ENCODE peak calls at places on chromosomes 12 and 14, in eight cellular contexts. One of them, this sample, is unnamed.

GRCh38 chr14:49686425-49686824 is 1.6 kb downstream of the POLE2 start:
- DNase-seq in tibial nerve: no peak
- DNase-seq in stomach: no peak
- DNase-seq in gastrocnemius medialis: no peak
- DNase-seq in sigmoid colon: no peak
- DNase-seq in A549: no peak
- DNase-seq in breast epithelium: no peak
- DNase-seq in body of pancreas: no peak
- DNase-seq in this sample: no peak

GRCh38 chr14:68770553-68771286 is 22.1 kb downstream of the ZFP36L1 start:
- DNase-seq in gastrocnemius medialis: peak
- DNase-seq in tibial nerve: no peak
- DNase-seq in breast epithelium: no peak
- DNase-seq in sigmoid colon: no peak
- DNase-seq in stomach: no peak
- DNase-seq in A549: no peak
- DNase-seq in body of pancreas: no peak
- DNase-seq in this sample: no peak

GRCh38 chr14:22263961-22264360 is 325.1 kb downstream of the DAD1 start:
- DNase-seq in sigmoid colon: no peak
- DNase-seq in tibial nerve: no peak
- DNase-seq in gastrocnemius medialis: no peak
- DNase-seq in breast epithelium: no peak
- DNase-seq in stomach: no peak
- DNase-seq in body of pancreas: no peak
- DNase-seq in A549: no peak
- DNase-seq in this sample: no peak

GRCh38 chr12:52310622-52311281 is 10.4 kb downstream of the KRT83 start:
- DNase-seq in tibial nerve: no peak
- DNase-seq in body of pancreas: no peak
- DNase-seq in sigmoid colon: no peak
- DNase-seq in stomach: no peak
- DNase-seq in A549: no peak
- DNase-seq in gastrocnemius medialis: no peak
- DNase-seq in breast epithelium: no peak
- DNase-seq in this sample: no peak

GRCh38 chr12:113762849-113763816 is 203.0 kb downstream of the RBM19 start:
- DNase-seq in gastrocnemius medialis: no peak
- DNase-seq in sigmoid colon: no peak
- DNase-seq in tibial nerve: no peak
- DNase-seq in stomach: no peak
- DNase-seq in body of pancreas: no peak
- DNase-seq in A549: no peak
- DNase-seq in breast epithelium: no peak
- DNase-seq in this sample: no peak

GRCh38 chr14:96660667-96661066 is 136.5 kb upstream of the VRK1 start:
- DNase-seq in stomach: no peak
- DNase-seq in sigmoid colon: no peak
- DNase-seq in body of pancreas: no peak
- DNase-seq in breast epithelium: no peak
- DNase-seq in A549: no peak
- DNase-seq in gastrocnemius medialis: no peak
- DNase-seq in tibial nerve: no peak
- DNase-seq in this sample: no peak

GRCh38 chr12:46556105-46556559 is 183.6 kb upstream of the SLC38A2 start:
- DNase-seq in sigmoid colon: no peak
- DNase-seq in breast epithelium: no peak
- DNase-seq in gastrocnemius medialis: no peak
- DNase-seq in body of pancreas: no peak
- DNase-seq in stomach: no peak
- DNase-seq in tibial nerve: no peak
- DNase-seq in A549: peak
- DNase-seq in this sample: no peak

GRCh38 chr12:2244013-2244861 is 191.4 kb downstream of the CACNA1C start:
- DNase-seq in breast epithelium: no peak
- DNase-seq in body of pancreas: no peak
- DNase-seq in gastrocnemius medialis: no peak
- DNase-seq in A549: no peak
- DNase-seq in tibial nerve: no peak
- DNase-seq in stomach: no peak
- DNase-seq in sigmoid colon: peak
- DNase-seq in this sample: peak

GRCh38 chr12:79925492-79925891 is 9.4 kb downstream of the PPP1R12A start:
- DNase-seq in breast epithelium: no peak
- DNase-seq in A549: no peak
- DNase-seq in tibial nerve: no peak
- DNase-seq in sigmoid colon: no peak
- DNase-seq in gastrocnemius medialis: no peak
- DNase-seq in body of pancreas: no peak
- DNase-seq in stomach: no peak
- DNase-seq in this sample: no peak

GRCh38 chr14:56998728-56999127 is 188.4 kb upstream of the OTX2 start:
- DNase-seq in breast epithelium: no peak
- DNase-seq in A549: no peak
- DNase-seq in tibial nerve: no peak
- DNase-seq in sigmoid colon: no peak
- DNase-seq in body of pancreas: no peak
- DNase-seq in gastrocnemius medialis: no peak
- DNase-seq in stomach: no peak
- DNase-seq in this sample: no peak

GRCh38 chr14:22837750-22838538 is 1.6 kb downstream of the MMP14 start:
- DNase-seq in breast epithelium: no peak
- DNase-seq in A549: no peak
- DNase-seq in sigmoid colon: peak
- DNase-seq in tibial nerve: peak
- DNase-seq in body of pancreas: peak
- DNase-seq in stomach: no peak
- DNase-seq in gastrocnemius medialis: peak
- DNase-seq in this sample: peak

GRCh38 chr12:60035835-60036234 is 440.0 kb downstream of the SLC16A7 start:
- DNase-seq in breast epithelium: no peak
- DNase-seq in body of pancreas: no peak
- DNase-seq in A549: no peak
- DNase-seq in tibial nerve: no peak
- DNase-seq in stomach: no peak
- DNase-seq in gastrocnemius medialis: no peak
- DNase-seq in sigmoid colon: no peak
- DNase-seq in this sample: no peak

GRCh38 chr12:123801573-123802178 is 39.6 kb downstream of the DNAH10 start:
- DNase-seq in body of pancreas: no peak
- DNase-seq in sigmoid colon: no peak
- DNase-seq in A549: peak
- DNase-seq in breast epithelium: no peak
- DNase-seq in gastrocnemius medialis: no peak
- DNase-seq in stomach: no peak
- DNase-seq in tibial nerve: no peak
- DNase-seq in this sample: no peak

GRCh38 chr12:510071-510825 is 50.5 kb downstream of the B4GALNT3 start:
- DNase-seq in A549: no peak
- DNase-seq in tibial nerve: no peak
- DNase-seq in breast epithelium: no peak
- DNase-seq in body of pancreas: peak
- DNase-seq in stomach: peak
- DNase-seq in gastrocnemius medialis: no peak
- DNase-seq in sigmoid colon: no peak
- DNase-seq in this sample: no peak

GRCh38 chr12:32988982-32989381 is 92.4 kb upstream of the PKP2 start:
- DNase-seq in tibial nerve: no peak
- DNase-seq in stomach: no peak
- DNase-seq in body of pancreas: no peak
- DNase-seq in gastrocnemius medialis: no peak
- DNase-seq in A549: no peak
- DNase-seq in breast epithelium: no peak
- DNase-seq in sigmoid colon: no peak
- DNase-seq in this sample: no peak

GRCh38 chr12:92533280-92533890 is 169.4 kb upstream of the PLEKHG7 start:
- DNase-seq in body of pancreas: no peak
- DNase-seq in sigmoid colon: no peak
- DNase-seq in A549: no peak
- DNase-seq in tibial nerve: no peak
- DNase-seq in gastrocnemius medialis: no peak
- DNase-seq in breast epithelium: no peak
- DNase-seq in stomach: no peak
- DNase-seq in this sample: no peak

GRCh38 chr12:21300632-21301031 is 34.1 kb downstream of the SLCO1A2 start:
- DNase-seq in breast epithelium: no peak
- DNase-seq in sigmoid colon: no peak
- DNase-seq in gastrocnemius medialis: no peak
- DNase-seq in A549: no peak
- DNase-seq in stomach: no peak
- DNase-seq in tibial nerve: no peak
- DNase-seq in body of pancreas: no peak
- DNase-seq in this sample: no peak

GRCh38 chr14:24426912-24427536 is 2.4 kb downstream of the CBLN3 start:
- DNase-seq in sigmoid colon: no peak
- DNase-seq in body of pancreas: peak
- DNase-seq in breast epithelium: no peak
- DNase-seq in A549: no peak
- DNase-seq in stomach: peak
- DNase-seq in tibial nerve: no peak
- DNase-seq in gastrocnemius medialis: no peak
- DNase-seq in this sample: no peak

GRCh38 chr12:125949471-125949870 is 884.2 kb downstream of the AACS start:
- DNase-seq in gastrocnemius medialis: no peak
- DNase-seq in sigmoid colon: no peak
- DNase-seq in breast epithelium: no peak
- DNase-seq in tibial nerve: no peak
- DNase-seq in body of pancreas: no peak
- DNase-seq in stomach: no peak
- DNase-seq in A549: no peak
- DNase-seq in this sample: no peak

DNA sequence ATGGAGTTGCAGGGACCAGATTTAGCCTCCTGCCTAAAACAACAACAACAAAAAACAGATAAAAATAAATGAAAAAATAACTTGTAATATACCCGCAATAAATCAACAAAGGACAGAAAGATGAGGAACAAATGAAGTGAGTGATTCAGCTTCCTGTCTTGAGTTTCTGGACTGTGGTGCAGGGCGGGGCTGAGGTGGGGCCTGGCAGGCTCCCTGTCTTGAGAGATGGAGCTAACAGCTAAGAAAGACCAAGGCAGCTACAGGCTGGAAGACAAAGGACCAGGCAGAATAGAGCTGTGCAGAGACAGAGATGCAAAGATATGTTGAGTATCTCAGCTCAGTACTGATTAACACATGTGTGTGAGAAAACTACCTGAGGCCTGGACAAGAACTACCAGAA is 879.2 kb downstream of the AACS start:
- DNase-seq in tibial nerve: no peak
- DNase-seq in sigmoid colon: no peak
- DNase-seq in breast epithelium: no peak
- DNase-seq in gastrocnemius medialis: no peak
- DNase-seq in stomach: no peak
- DNase-seq in A549: no peak
- DNase-seq in body of pancreas: no peak
- DNase-seq in this sample: no peak
- TF ChIP-seq POLR2A in tibial nerve: no peak
- TF ChIP-seq POLR2A in sigmoid colon: no peak
- TF ChIP-seq POLR2A in breast epithelium: no peak
- TF ChIP-seq POLR2A in gastrocnemius medialis: no peak
- TF ChIP-seq POLR2A in stomach: no peak
- TF ChIP-seq POLR2A in A549: no peak
- TF ChIP-seq POLR2A in body of pancreas: no peak
- TF ChIP-seq POLR2A in this sample: no peak

GRCh38 chr14:75981826-75982723 is at the start of gene TGFB3:
- DNase-seq in tibial nerve: peak
- DNase-seq in breast epithelium: peak
- DNase-seq in sigmoid colon: peak
- DNase-seq in gastrocnemius medialis: peak
- DNase-seq in body of pancreas: peak
- DNase-seq in stomach: peak
- DNase-seq in A549: peak
- DNase-seq in this sample: peak
- TF ChIP-seq POLR2A in tibial nerve: peak
- TF ChIP-seq POLR2A in breast epithelium: no peak
- TF ChIP-seq POLR2A in sigmoid colon: peak
- TF ChIP-seq POLR2A in gastrocnemius medialis: peak
- TF ChIP-seq POLR2A in body of pancreas: peak
- TF ChIP-seq POLR2A in stomach: no peak
- TF ChIP-seq POLR2A in A549: no peak
- TF ChIP-seq POLR2A in this sample: peak

GRCh38 chr14:103346286-103346685 is 12.2 kb downstream of the EIF5 start:
- DNase-seq in sigmoid colon: no peak
- DNase-seq in A549: no peak
- DNase-seq in body of pancreas: no peak
- DNase-seq in gastrocnemius medialis: no peak
- DNase-seq in tibial nerve: no peak
- DNase-seq in breast epithelium: no peak
- DNase-seq in stomach: no peak
- DNase-seq in this sample: no peak
- TF ChIP-seq POLR2A in sigmoid colon: no peak
- TF ChIP-seq POLR2A in A549: no peak
- TF ChIP-seq POLR2A in body of pancreas: no peak
- TF ChIP-seq POLR2A in gastrocnemius medialis: no peak
- TF ChIP-seq POLR2A in tibial nerve: no peak
- TF ChIP-seq POLR2A in breast epithelium: no peak
- TF ChIP-seq POLR2A in stomach: no peak
- TF ChIP-seq POLR2A in this sample: no peak

GRCh38 chr14:104371031-104371430 is 208.5 kb upstream of the C14orf180 start:
- DNase-seq in tibial nerve: no peak
- DNase-seq in sigmoid colon: no peak
- DNase-seq in gastrocnemius medialis: no peak
- DNase-seq in breast epithelium: no peak
- DNase-seq in stomach: no peak
- DNase-seq in body of pancreas: no peak
- DNase-seq in A549: no peak
- DNase-seq in this sample: no peak

GRCh38 chr14:104367811-104368750 is 211.5 kb upstream of the C14orf180 start:
- DNase-seq in breast epithelium: no peak
- DNase-seq in stomach: no peak
- DNase-seq in sigmoid colon: no peak
- DNase-seq in gastrocnemius medialis: no peak
- DNase-seq in tibial nerve: no peak
- DNase-seq in body of pancreas: no peak
- DNase-seq in A549: no peak
- DNase-seq in this sample: no peak

GRCh38 chr14:104370256-104370870 is 209.2 kb upstream of the C14orf180 start:
- DNase-seq in gastrocnemius medialis: no peak
- DNase-seq in tibial nerve: no peak
- DNase-seq in body of pancreas: no peak
- DNase-seq in sigmoid colon: no peak
- DNase-seq in A549: peak
- DNase-seq in stomach: peak
- DNase-seq in breast epithelium: no peak
- DNase-seq in this sample: no peak

GRCh38 chr14:104368751-104369100 is 210.8 kb upstream of the C14orf180 start:
- DNase-seq in tibial nerve: no peak
- DNase-seq in stomach: no peak
- DNase-seq in A549: no peak
- DNase-seq in breast epithelium: no peak
- DNase-seq in body of pancreas: no peak
- DNase-seq in gastrocnemius medialis: no peak
- DNase-seq in sigmoid colon: no peak
- DNase-seq in this sample: no peak

DNA sequence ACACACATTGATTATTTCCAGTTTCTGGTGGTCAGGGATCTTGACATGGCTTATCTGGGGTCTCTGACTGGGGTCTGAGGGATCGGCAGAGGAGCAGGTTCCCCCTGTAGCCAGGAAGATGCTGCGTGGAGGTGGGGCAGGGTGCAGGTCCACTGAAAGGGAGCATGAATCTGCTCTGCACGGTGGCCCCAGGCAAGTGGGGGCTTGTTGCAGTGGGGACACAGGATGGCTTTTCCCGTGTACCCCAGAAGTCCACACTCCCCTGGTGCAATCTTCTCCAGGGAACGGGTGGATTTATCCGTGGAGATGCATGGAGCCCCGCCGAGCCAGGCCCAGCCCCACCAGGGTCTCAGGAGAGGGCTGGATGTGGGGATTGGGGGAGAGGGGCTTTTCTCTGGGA is 210.4 kb upstream of the C14orf180 start:
- DNase-seq in A549: no peak
- DNase-seq in sigmoid colon: no peak
- DNase-seq in breast epithelium: no peak
- DNase-seq in gastrocnemius medialis: no peak
- DNase-seq in stomach: no peak
- DNase-seq in tibial nerve: no peak
- DNase-seq in body of pancreas: no peak
- DNase-seq in this sample: no peak
- TF ChIP-seq POLR2A in A549: no peak
- TF ChIP-seq POLR2A in sigmoid colon: no peak
- TF ChIP-seq POLR2A in breast epithelium: no peak
- TF ChIP-seq POLR2A in gastrocnemius medialis: no peak
- TF ChIP-seq POLR2A in stomach: no peak
- TF ChIP-seq POLR2A in tibial nerve: no peak
- TF ChIP-seq POLR2A in body of pancreas: no peak
- TF ChIP-seq POLR2A in this sample: no peak

This sample was measured in uterus.